ENCODE peak calls at places on chromosome 22, in eight cellular contexts. E, N, K, A, F, L, Z and O are unnamed samples.

GRCh38 chr22:25598609-25599008 is 34.1 kb downstream of the GRK3 start:
- DNase-seq in E (no peak), N (no peak), K (no peak), A (no peak), F (no peak), L (no peak), Z (no peak), O (no peak)

GRCh38 chr22:49137216-49137840 is 690.3 kb downstream of the BRD1 start:
- DNase-seq in E (no peak), N (no peak), K (no peak), A (no peak), F (no peak), L (no peak), Z (no peak), O (no peak)

GRCh38 chr22:43956383-43956782 is 1.1 kb downstream of the SAMM50 start:
- DNase-seq in E (no peak), N (no peak), K (no peak), A (no peak), F (no peak), L (no peak), Z (no peak), O (peak)

GRCh38 chr22:30998329-30998728 is 29.3 kb downstream of the TUG1 start:
- DNase-seq in E (no peak), N (no peak), K (no peak), A (no peak), F (no peak), L (no peak), Z (no peak), O (no peak)

GRCh38 chr22:41256254-41256897 is 15.6 kb upstream of the CHADL start:
- DNase-seq in E (no peak), N (no peak), K (no peak), A (no peak), F (peak), L (peak), Z (no peak), O (peak)

GRCh38 chr22:47390026-47390970 is 627.8 kb downstream of the TBC1D22A start:
- DNase-seq in E (no peak), N (no peak), K (no peak), A (no peak), F (no peak), L (no peak), Z (no peak), O (no peak)

GRCh38 chr22:36340621-36341020 is 47.1 kb downstream of the MYH9 start:
- DNase-seq in E (no peak), N (no peak), K (no peak), A (no peak), F (no peak), L (no peak), Z (no peak), O (no peak)

GRCh38 chr22:45127866-45128265 is 35.9 kb upstream of the NUP50 start:
- DNase-seq in E (no peak), N (no peak), K (no peak), A (no peak), F (peak), L (peak), Z (no peak), O (peak)

GRCh38 chr22:42544686-42545085 is 9.1 kb upstream of the SERHL2 start:
- DNase-seq in E (no peak), N (no peak), K (no peak), A (no peak), F (no peak), L (peak), Z (no peak), O (peak)

GRCh38 chr22:38455063-38455529 is at the start of gene KCNJ4:
- DNase-seq in E (no peak), N (no peak), K (no peak), A (no peak), F (no peak), L (no peak), Z (no peak), O (no peak)
- H3K4me3 ChIP-seq in E (peak), N (peak), K (peak), A (peak), F (no peak), L (peak), Z (peak), O (peak)

GRCh38 chr22:35335468-35335867 is 35.8 kb downstream of the TOM1 start:
- DNase-seq in E (no peak), N (peak), K (no peak), A (peak), F (no peak), L (no peak), Z (no peak), O (no peak)

GRCh38 chr22:35341090-35341874 is 39.6 kb upstream of the HMOX1 start:
- DNase-seq in E (no peak), N (no peak), K (no peak), A (no peak), F (no peak), L (no peak), Z (no peak), O (no peak)

GRCh38 chr22:35334010-35334409 is 34.3 kb downstream of the TOM1 start:
- DNase-seq in E (no peak), N (no peak), K (no peak), A (no peak), F (no peak), L (no peak), Z (no peak), O (no peak)

GRCh38 chr22:35335936-35336781 is 36.5 kb downstream of the TOM1 start:
- DNase-seq in E (no peak), N (peak), K (no peak), A (peak), F (no peak), L (no peak), Z (no peak), O (no peak)

DNA sequence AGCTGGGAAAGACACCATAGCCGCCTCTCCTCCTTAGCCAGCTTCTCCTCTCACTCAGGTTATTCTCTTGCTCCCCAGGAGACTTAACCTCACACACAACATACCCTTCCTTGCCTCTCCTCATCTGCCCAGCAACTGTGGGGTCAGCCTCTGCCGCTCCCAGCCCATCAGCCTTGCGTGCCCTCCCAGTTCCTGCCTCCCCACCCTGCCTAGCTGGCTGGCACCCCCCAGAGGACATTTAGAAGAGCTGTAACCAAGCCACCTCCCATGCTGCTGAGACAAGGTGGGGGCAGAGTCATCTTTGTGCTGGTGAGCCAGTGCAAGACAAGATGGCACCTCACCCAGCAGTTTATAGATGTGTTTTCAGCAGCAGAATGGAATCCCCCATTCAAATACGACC is 38.2 kb downstream of the TOM1 start:
- DNase-seq in E (no peak), N (no peak), K (no peak), A (no peak), F (no peak), L (no peak), Z (no peak), O (no peak)
- TF ChIP-seq CTCF in E (no peak), N (no peak), K (no peak), A (no peak), F (no peak), L (peak), Z (no peak), O (no peak)

GRCh38 chr22:50299724-50300619 is 7.5 kb downstream of the PLXNB2 start:
- DNase-seq in E (no peak), N (no peak), K (no peak), A (no peak), F (no peak), L (no peak), Z (no peak), O (no peak)
- H3K4me3 ChIP-seq in E (peak), N (peak), K (peak), A (no peak), F (no peak), L (no peak), Z (no peak), O (no peak)

DNA sequence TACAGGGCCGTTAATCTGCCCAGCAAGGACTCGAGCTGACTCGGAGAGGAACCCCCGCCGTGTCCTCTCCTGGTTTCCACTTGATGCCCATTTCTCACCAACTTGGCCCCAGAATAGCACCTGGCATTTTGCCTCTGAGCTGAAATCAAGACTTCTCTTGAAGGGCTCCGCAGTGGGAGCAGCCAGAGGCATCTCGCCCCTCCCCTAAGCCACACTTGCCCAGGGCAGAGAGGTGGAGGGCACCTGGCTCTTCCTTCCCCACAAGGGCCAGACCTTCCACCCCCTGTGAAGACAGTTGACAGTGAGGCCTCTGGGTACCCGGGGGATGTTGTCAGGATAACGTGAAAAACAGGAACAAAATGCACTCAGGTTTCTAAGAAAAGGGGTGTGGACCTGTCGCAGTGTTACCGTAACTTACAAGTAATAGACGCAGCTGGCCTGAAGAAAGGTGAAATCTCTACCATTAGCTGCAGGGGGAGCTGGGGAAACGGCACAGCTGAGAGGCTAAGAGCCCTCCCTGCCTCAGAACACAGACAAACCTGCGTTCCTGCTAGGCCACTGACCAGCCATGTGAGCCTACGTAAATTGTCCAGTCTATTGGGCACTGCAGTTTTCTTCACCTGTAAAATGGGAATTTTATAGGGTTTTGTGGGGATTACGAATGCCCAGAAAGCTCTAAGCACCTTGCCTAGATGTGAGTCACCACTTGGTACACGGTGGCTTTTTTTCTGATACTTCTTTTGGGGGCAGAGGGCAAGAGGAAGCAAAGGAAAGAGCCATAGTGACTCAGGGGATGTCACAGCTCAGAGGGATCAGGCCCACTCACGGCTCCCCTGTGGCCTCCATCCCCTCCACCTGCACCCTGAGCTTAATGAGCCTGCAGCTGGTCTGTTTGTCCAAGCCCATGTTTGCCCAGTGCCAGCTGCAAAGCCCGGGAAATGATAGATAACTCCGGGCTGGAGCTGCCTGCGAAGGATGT is 18.6 kb upstream of the CABP7 start:
- DNase-seq in E (no peak), N (peak), K (no peak), A (peak), F (no peak), L (no peak), Z (no peak), O (peak)
- TF ChIP-seq CTCF in E (no peak), N (peak), K (no peak), A (peak), F (peak), L (peak), Z (no peak), O (peak)

DNA sequence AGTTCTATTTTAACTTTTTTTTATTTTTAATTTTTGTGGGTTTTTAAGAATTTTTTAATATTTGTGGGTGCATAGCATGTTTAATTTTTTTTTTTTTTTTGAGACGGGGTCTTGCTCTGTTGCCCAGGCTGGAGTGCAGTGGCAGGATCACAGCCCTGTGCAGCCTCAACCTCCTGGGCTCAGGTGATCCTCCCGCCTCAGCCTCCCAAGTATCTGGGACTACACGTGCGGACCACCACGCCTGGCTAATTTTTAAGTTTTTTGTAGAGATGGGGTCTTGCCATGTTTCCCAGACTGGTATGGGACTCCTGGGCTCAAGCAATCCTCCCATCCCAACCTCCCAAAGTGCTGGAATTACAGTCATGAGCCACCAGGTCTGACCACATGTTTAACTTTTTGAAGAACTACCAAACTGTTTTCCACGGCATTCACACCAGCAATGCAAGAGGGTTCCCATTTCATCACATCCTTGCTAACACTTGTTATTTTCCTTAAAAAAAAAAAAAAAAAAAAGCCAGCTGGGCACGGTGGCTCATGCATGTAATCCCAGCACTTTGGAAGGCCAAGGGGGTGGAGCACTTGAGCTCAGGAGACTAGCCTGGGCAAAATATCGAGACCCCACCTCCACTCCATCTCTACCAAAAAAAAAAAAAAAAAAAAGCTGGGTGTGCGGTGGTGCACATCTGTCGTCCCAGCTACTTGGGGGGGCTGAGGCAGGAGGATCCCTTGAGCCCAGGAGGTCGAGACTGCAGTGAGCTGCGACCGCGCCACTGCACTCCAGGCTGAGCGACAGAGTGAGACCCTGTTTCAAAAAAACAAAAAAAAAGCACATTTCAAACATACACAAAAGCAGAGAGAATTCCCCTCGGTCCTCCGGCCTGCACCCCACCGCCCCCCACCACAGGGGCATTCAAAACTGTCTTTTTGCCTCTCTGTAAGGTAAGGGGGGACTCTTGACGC is 16.7 kb upstream of the TXNRD2 start:
- DNase-seq in E (peak), N (no peak), K (no peak), A (no peak), F (no peak), L (no peak), Z (no peak), O (peak)
- H3K4me3 ChIP-seq in E (peak), N (no peak), K (no peak), A (no peak), F (no peak), L (no peak), Z (no peak), O (no peak)

GRCh38 chr22:50525104-50525958 is at the start of gene SCO2:
- DNase-seq in E (peak), N (peak), K (peak), A (peak), F (peak), L (peak), Z (peak), O (peak)
- TF ChIP-seq CTCF in E (peak), N (peak), K (peak), A (peak), F (peak), L (peak), Z (no peak), O (peak)

DNA sequence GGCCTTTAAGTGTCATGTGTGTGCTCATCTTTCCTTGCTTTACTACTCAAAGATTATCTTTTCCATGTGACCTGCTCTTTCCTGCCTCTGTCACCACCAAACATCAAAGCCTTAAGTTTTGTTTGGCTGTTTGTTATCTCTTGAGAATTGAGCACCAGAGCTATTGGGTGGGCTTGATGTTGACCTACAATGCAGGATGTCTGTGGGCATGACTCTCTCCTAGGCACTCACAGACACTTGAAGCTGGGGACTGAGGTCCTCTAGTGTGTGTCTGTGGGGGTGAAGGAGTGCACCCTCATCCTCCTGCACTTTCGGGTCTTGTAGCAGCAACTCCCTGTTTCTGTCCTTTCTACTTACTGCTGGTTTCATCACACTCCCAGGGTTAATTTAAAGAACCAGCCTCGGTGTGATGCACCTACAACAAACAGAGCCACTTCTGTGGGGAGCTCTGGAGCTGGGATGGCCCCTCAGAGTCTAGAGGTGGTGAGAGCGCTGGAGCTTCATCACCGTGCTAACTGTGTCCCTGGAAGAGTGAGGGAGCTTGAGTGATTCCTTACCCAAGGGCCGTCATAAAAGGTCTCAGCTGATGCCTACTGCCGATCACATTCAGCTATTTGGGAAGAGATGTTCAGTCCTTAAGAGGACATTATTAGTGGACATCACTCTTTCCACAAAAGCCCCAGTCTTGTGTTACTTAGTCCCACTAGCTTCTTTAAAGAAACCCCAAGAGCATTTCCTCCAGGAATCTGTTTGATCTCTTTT is 56.3 kb downstream of the LRRC74B start:
- DNase-seq in E (no peak), N (no peak), K (no peak), A (no peak), F (no peak), L (no peak), Z (no peak), O (no peak)
- H3K4me3 ChIP-seq in E (no peak), N (no peak), K (no peak), A (no peak), F (no peak), L (no peak), Z (no peak), O (no peak)

DNA sequence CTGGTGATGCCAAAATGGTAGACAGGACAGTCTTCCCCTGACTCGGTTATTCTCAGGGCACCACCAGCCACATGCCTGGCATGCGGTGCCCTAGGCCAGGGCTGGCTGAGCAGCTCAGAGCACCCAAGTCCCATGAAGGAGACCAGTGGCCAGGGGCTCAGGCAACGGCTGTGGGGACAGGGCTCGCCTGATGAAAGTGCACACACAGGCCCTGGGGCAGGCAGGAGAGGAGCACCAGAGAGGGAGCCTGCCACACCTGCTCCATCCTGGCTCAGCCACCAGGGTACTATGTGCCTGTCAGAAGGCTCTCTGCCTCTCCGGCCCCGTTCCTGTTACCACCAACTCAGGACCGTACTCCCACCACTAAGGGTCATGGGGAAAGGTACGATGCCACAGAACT is 12.1 kb downstream of the ELFN2 start:
- DNase-seq in E (no peak), N (no peak), K (no peak), A (no peak), F (no peak), L (no peak), Z (no peak), O (no peak)
- TF ChIP-seq CTCF in E (no peak), N (no peak), K (no peak), A (no peak), F (no peak), L (no peak), Z (no peak), O (no peak)

DNA sequence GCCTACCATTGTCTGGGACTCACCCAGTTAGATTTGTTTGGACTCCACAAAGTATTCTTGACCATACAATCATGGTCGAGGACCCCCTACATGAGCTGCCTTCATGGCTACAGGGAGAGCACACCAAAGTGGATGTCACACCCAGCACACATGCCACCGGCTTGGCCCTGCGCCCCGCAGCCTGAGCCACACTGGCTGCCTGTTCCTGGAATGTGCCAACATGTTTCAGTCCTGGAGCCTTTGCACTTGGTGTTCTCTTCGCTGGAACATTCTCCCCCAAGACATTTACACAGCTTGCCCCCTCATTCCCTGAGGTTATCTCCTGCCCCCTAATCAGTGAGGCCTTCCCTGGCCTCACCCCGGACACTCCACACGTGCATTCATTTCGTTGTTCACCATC is 45.9 kb downstream of the PPARA start:
- DNase-seq in E (no peak), N (no peak), K (peak), A (peak), F (no peak), L (no peak), Z (no peak), O (no peak)
- H3K4me3 ChIP-seq in E (no peak), N (no peak), K (no peak), A (no peak), F (no peak), L (no peak), Z (no peak), O (no peak)

DNA sequence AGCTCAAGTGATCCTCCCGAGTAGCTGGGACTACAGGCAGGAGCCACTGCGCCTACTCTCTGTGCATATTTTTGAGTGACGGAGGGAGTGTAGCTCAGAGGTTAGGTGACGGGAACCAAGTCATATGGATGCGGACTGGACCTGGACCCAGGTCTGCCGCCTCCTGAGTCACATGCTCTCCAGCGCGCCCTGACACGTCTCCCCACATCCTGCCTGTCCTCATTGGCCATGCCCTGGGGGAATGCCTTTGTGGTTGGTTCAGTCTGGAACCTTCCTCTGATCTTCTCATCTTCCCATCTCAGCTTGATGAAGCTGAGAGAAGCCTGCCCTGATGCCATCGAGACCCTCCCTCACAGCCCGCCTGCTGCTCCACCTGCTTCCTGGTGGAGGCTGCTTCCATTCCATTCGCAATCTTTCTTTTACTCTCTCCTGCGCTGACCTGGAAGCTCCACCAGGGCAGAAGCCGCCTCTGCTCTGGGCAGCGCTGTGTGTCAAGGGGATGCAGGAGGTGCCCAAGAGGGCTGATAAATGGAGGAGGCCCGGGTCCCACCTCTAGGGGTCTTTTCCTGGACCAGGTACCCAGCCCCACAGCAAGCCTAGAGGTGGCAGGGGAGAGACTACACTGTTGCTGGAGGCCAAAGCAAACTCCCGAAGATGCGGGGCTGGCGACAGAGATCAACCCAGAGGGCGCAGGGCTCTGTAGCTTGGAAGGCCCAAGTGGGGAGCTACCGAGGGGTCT is 13.9 kb upstream of the BAIAP2L2 start:
- DNase-seq in E (no peak), N (no peak), K (no peak), A (no peak), F (no peak), L (no peak), Z (no peak), O (no peak)
- TF ChIP-seq CTCF in E (no peak), N (no peak), K (no peak), A (no peak), F (no peak), L (peak), Z (no peak), O (no peak)